ENCODE peak calls at places on chromosomes 16 and 17, in seven cellular contexts. K, P, T, V, O, G and Y are unnamed samples.
A peak's percentile ranks its signal among the peaks of the same experiment; 100 is the strongest.

GRCh38 chr17:67063146-67063545 is 18.8 kb downstream of the CACNG1 start:
- DNase-seq in T (no peak), P (no peak), G (no peak), K (no peak), V (no peak), O (peak; percentile 18), Y (no peak)

GRCh38 chr17:39400547-39401411 is 647 bp downstream of the FBXL20 start:
- DNase-seq in V (peak; percentile 22), K (no peak), P (peak; percentile 9), O (peak; percentile 11), G (no peak), T (peak; percentile 30), Y (no peak)

GRCh38 chr17:77465358-77466041 is 324.7 kb downstream of the SEC14L1 start:
- DNase-seq in V (peak; percentile 88), T (peak; percentile 36), G (no peak), O (peak; percentile 81), P (peak; percentile 66), K (no peak), Y (peak; percentile 63)

GRCh38 chr16:67311607-67312449 is 14.7 kb downstream of the KCTD19 start:
- DNase-seq in K (no peak), G (no peak), P (peak; percentile 93), T (no peak), V (no peak), O (peak; percentile 99), Y (no peak)

GRCh38 chr16:11143741-11144035 is 112.3 kb downstream of the SOCS1 start:
- DNase-seq in P (no peak), T (no peak), V (no peak), K (no peak), G (no peak), O (no peak), Y (no peak)

GRCh38 chr16:27320261-27321012 is 6.7 kb downstream of the IL4R start:
- DNase-seq in K (no peak), T (no peak), P (no peak), V (no peak), O (no peak), G (no peak), Y (no peak)

GRCh38 chr17:59786536-59787319 is 79.3 kb downstream of the VMP1 start:
- DNase-seq in P (peak; percentile 84), V (peak; percentile 59), O (peak; percentile 100), T (no peak), G (peak; percentile 25), K (no peak), Y (peak; percentile 24)

GRCh38 chr17:21161498-21162393 is 35.0 kb downstream of the DHRS7B start:
- DNase-seq in O (peak; percentile 72), G (no peak), K (no peak), P (peak; percentile 64), V (no peak), T (no peak), Y (no peak)

GRCh38 chr16:49556252-49557069 is 182.9 kb downstream of the C16orf78 start:
- DNase-seq in K (no peak), V (no peak), P (no peak), G (no peak), T (no peak), O (peak; percentile 63), Y (no peak)

GRCh38 chr16:73095885-73096341 is 48.0 kb upstream of the ZFHX3 start:
- DNase-seq in K (peak; percentile 63), T (no peak), G (peak; percentile 52), V (no peak), P (peak; percentile 15), O (peak; percentile 28), Y (no peak)

GRCh38 chr16:24721830-24722238 is 7.6 kb upstream of the TNRC6A start:
- DNase-seq in G (no peak), K (no peak), P (no peak), O (no peak), T (no peak), V (no peak), Y (no peak)

GRCh38 chr17:44308865-44309264 is 464 bp downstream of the RUNDC3A start:
- DNase-seq in G (peak; percentile 71), P (no peak), T (no peak), K (no peak), O (no peak), V (no peak), Y (no peak)

GRCh38 chr16:89409161-89409711 is 81.1 kb downstream of the ANKRD11 start:
- DNase-seq in V (no peak), G (no peak), T (no peak), K (no peak), O (peak; percentile 38), P (no peak), Y (no peak)

GRCh38 chr16:15843635-15844279 is 13.1 kb downstream of the MYH11 start:
- DNase-seq in G (no peak), P (no peak), O (no peak), K (no peak), T (no peak), V (no peak), Y (no peak)

GRCh38 chr16:22141746-22142145 is 20.6 kb upstream of the SDR42E2 start:
- DNase-seq in T (no peak), G (no peak), V (peak; percentile 18), O (peak; percentile 15), K (no peak), P (peak; percentile 43), Y (no peak)

GRCh38 chr17:17379197-17379991 is 76.2 kb downstream of the NT5M start:
- DNase-seq in K (no peak), T (no peak), O (peak; percentile 88), P (no peak), G (peak; percentile 5), V (no peak), Y (no peak)